ENCODE peak calls at places on chromosomes 13 and 19, in four cellular contexts. N, M, X and Y are unnamed samples.

GRCh38 chr19:7488736-7489353 is at the start of gene PEX11G:
- DNase-seq in X (peak), N (peak), M (peak), Y (peak)

GRCh38 chr19:39401549-39402416 is 4.9 kb upstream of the ZFP36 start:
- DNase-seq in M (no peak), X (no peak), N (no peak), Y (no peak)

GRCh38 chr19:30367421-30367820 is 4.8 kb upstream of the ZNF536 start:
- DNase-seq in M (no peak), N (no peak), X (no peak), Y (no peak)

GRCh38 chr13:24087611-24088235 is 72.8 kb upstream of the SPATA13 start:
- DNase-seq in X (no peak), N (no peak), M (no peak), Y (no peak)

GRCh38 chr13:51523082-51523518 is 61.2 kb upstream of the WDFY2 start:
- DNase-seq in X (no peak), M (no peak), N (no peak), Y (no peak)

GRCh38 chr19:44401108-44401786 is at the start of gene ZNF285:
- DNase-seq in N (peak), M (peak), X (no peak), Y (peak)

GRCh38 chr13:37791699-37792098 is 77.9 kb downstream of the TRPC4 start:
- DNase-seq in M (no peak), N (no peak), X (no peak), Y (no peak)

GRCh38 chr19:1923319-1923718 is 17.7 kb upstream of the CSNK1G2 start:
- DNase-seq in N (no peak), X (no peak), M (no peak), Y (no peak)

GRCh38 chr13:42814868-42815267 is 33.5 kb downstream of the FAM216B start:
- DNase-seq in X (no peak), M (no peak), N (peak), Y (peak)

GRCh38 chr19:10419200-10419645 is 1.1 kb upstream of the PDE4A start:
- DNase-seq in M (no peak), X (no peak), N (no peak), Y (no peak)